ENCODE peak calls at places on chromosome 13, in four cellular contexts. C, Y, F and N are unnamed samples.

GRCh38 chr13:51955281-51955771 is 55.9 kb downstream of the ATP7B start:
- DNase-seq in Y (no peak), C (no peak), F (peak), N (no peak)

GRCh38 chr13:26529441-26529840 is 28.0 kb upstream of the WASF3 start:
- DNase-seq in F (peak), C (no peak), Y (peak), N (peak)

GRCh38 chr13:68124437-68125086 is 894.4 kb upstream of the PCDH9 start:
- DNase-seq in F (no peak), Y (no peak), C (no peak), N (no peak)

GRCh38 chr13:62643007-62643483 is 1227.4 kb upstream of the PCDH20 start:
- DNase-seq in C (no peak), Y (peak), F (no peak), N (no peak)

GRCh38 chr13:46726347-46726746 is 70.6 kb downstream of the ESD start:
- DNase-seq in F (no peak), C (no peak), Y (no peak), N (no peak)

GRCh38 chr13:94343243-94343585 is 136.3 kb downstream of the DCT start:
- DNase-seq in C (no peak), Y (no peak), F (no peak), N (no peak)

GRCh38 chr13:29369060-29369743 is 226.3 kb downstream of the SLC7A1 start:
- DNase-seq in Y (peak), C (peak), F (no peak), N (no peak)

GRCh38 chr13:29908411-29908810 is 58.0 kb upstream of the UBL3 start:
- DNase-seq in Y (no peak), F (no peak), C (no peak), N (no peak)

GRCh38 chr13:110214637-110215036 is 92.3 kb downstream of the COL4A1 start:
- DNase-seq in F (no peak), Y (no peak), C (no peak), N (no peak)

GRCh38 chr13:89951341-89951740 is 1396.1 kb upstream of the MIR17HG start:
- DNase-seq in C (no peak), F (no peak), Y (no peak), N (no peak)

GRCh38 chr13:28356506-28357064 is 138.3 kb downstream of the FLT1 start:
- DNase-seq in F (no peak), Y (no peak), C (no peak), N (no peak)

GRCh38 chr13:38607136-38607535 is 79.7 kb upstream of the FREM2 start:
- DNase-seq in F (no peak), C (no peak), Y (no peak), N (no peak)

GRCh38 chr13:100100115-100100879 is 11.4 kb downstream of the PCCA start:
- DNase-seq in Y (peak), F (no peak), C (no peak), N (no peak)

GRCh38 chr13:66915596-66916185 is 314.4 kb downstream of the PCDH9 start:
- DNase-seq in F (no peak), Y (no peak), C (no peak), N (no peak)
- TF ChIP-seq FOXJ3 in F (no peak), Y (no peak), C (no peak), N (no peak)

GRCh38 chr13:33279898-33280549 is 5.5 kb downstream of the STARD13 start:
- DNase-seq in Y (peak), F (no peak), C (no peak), N (no peak)
- TF ChIP-seq USF2 in Y (no peak), F (no peak), C (no peak), N (no peak)

GRCh38 chr13:113411216-113412023 is 41.9 kb downstream of the ADPRHL1 start:
- DNase-seq in C (no peak), F (no peak), Y (peak), N (no peak)
- TF ChIP-seq FOXJ3 in C (no peak), F (no peak), Y (no peak), N (no peak)

GRCh38 chr13:24243311-24243710 is 66.1 kb upstream of the C1QTNF9 start:
- DNase-seq in Y (no peak), F (no peak), C (no peak), N (no peak)
- TF ChIP-seq USF2 in Y (no peak), F (no peak), C (no peak), N (no peak)

DNA sequence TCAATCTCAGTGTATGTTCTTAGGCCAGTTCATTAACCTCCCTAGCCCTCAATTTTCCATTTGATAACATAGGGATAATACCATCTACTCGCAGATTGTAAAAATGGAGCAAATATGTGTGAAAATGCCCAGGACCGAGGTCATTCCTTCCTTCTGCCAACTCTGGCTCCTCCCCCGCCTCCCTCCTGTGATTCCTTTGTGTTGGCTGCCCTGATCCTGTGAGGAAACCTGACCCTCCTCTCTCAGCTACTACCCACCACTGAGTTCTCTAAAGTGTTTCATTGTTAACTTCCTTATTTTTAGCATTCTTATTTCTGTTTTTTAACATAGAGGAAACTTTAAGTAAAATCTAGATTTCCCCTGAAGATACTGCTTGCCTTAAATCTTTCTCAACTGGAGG is 21.6 kb upstream of the FBXL3 start:
- DNase-seq in F (no peak), C (no peak), Y (no peak), N (peak)
- TF ChIP-seq FOXJ3 in F (no peak), C (no peak), Y (no peak), N (no peak)

DNA sequence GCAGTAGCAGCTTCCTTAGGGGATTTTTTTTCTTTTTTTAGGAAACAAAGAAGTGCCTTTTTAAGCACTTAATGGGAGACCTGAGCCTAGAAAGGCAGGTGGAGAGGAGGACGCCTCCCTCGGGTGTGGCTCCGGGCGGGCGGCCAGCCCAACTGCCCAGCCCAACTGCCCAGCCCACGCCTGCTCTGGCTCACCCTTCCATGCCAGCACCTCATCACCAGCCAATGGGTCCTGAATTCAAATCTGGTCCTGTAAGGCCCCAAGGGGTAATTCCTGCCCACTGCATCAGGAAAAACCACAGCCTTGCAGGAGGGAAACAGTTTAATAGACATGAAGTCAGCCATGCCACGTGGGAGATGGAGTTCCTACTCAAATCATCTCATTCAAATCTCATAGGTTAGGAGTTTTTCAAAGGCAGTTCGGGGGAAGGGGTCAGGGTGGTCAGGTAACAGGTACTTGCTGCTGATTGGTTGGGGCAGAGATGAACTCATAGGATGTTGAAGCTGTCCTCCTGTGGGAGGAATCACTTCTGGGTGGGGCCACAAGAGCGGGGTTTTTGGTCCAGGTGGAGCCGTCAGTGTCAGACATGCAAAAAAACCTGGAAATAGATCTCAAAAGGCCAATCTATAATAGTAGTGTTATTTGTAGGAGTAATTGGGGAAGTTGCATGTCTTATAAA is 64.9 kb downstream of the HSPH1 start:
- DNase-seq in F (no peak), C (no peak), Y (no peak), N (no peak)
- TF ChIP-seq USF2 in F (no peak), C (no peak), Y (no peak), N (no peak)

DNA sequence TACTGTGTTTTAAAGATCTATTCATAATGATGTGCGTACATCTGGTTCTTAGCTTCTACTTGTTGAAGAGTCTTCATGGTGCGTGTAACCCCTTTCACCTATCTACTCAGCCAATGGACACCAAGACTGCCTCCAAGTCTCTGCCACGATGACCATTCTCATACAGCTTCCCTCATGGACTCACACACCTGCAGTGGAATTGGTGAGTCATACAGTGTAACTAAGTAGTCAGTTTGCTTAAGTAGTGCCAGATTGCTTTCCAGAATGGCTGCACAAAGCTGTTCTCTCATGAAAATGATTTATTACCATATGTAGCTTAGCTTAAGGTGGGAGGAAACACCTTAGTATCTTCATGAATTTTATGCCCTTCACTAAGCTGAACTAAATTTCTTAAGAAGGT is 112.3 kb downstream of the AKAP11 start:
- DNase-seq in F (no peak), Y (no peak), C (no peak), N (no peak)
- TF ChIP-seq FOXJ3 in F (no peak), Y (no peak), C (no peak), N (no peak)

DNA sequence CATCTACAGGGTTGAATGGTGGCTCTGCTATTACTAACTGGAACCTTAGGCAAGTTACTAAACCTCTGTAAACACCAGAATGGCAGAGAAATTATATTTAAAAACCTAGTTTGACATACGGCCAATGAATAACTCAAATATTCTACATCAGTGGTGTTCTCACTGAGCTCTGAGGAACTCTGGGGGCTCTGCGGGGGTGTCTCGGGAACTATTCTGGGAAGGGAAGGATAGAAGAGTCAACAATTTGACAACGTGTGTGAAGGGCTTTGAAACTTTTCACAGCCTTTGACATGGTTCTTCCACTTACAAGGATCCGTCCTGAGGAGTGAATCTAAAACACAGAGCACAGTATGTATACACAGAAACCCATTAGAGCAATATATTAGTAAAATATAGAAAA is 38.7 kb downstream of the SOHLH2 start:
- DNase-seq in Y (no peak), C (no peak), F (no peak), N (no peak)
- TF ChIP-seq USF2 in Y (no peak), C (no peak), F (no peak), N (no peak)